ENCODE peak calls at places on chromosomes 11 and 22, in six cellular contexts. One of them, this sample, is unnamed.

GRCh38 chr11:130435671-130436070 is 7.3 kb upstream of the ADAMTS8 start:
- DNase-seq in H1: no peak
- DNase-seq in neuronal stem cell: no peak
- DNase-seq in IMR-90: peak
- DNase-seq in mesenchymal stem cell: no peak
- DNase-seq in trophoblast cell: peak
- DNase-seq in this sample: no peak

GRCh38 chr11:7564803-7565202 is 51.0 kb downstream of the PPFIBP2 start:
- DNase-seq in H1: no peak
- DNase-seq in neuronal stem cell: no peak
- DNase-seq in IMR-90: no peak
- DNase-seq in mesenchymal stem cell: no peak
- DNase-seq in trophoblast cell: peak
- DNase-seq in this sample: no peak

GRCh38 chr11:250740-251299 is 14.0 kb downstream of the PSMD13 start:
- DNase-seq in H1: peak
- DNase-seq in neuronal stem cell: peak
- DNase-seq in IMR-90: peak
- DNase-seq in mesenchymal stem cell: peak
- DNase-seq in trophoblast cell: peak
- DNase-seq in this sample: peak

GRCh38 chr22:41589260-41589600 is 410 bp downstream of the PMM1 start:
- DNase-seq in H1: peak
- DNase-seq in neuronal stem cell: peak
- DNase-seq in IMR-90: no peak
- DNase-seq in mesenchymal stem cell: peak
- DNase-seq in trophoblast cell: no peak
- DNase-seq in this sample: no peak

GRCh38 chr22:24758164-24758799 is 16.2 kb downstream of the PIWIL3 start:
- DNase-seq in H1: no peak
- DNase-seq in neuronal stem cell: peak
- DNase-seq in IMR-90: peak
- DNase-seq in mesenchymal stem cell: peak
- DNase-seq in trophoblast cell: peak
- DNase-seq in this sample: no peak

GRCh38 chr11:93517611-93518010 is 25.6 kb downstream of the SMCO4 start:
- DNase-seq in H1: no peak
- DNase-seq in neuronal stem cell: no peak
- DNase-seq in IMR-90: no peak
- DNase-seq in mesenchymal stem cell: no peak
- DNase-seq in trophoblast cell: peak
- DNase-seq in this sample: no peak

GRCh38 chr22:38239101-38239761 is 33.6 kb downstream of the TMEM184B start:
- DNase-seq in H1: no peak
- DNase-seq in neuronal stem cell: no peak
- DNase-seq in IMR-90: peak
- DNase-seq in mesenchymal stem cell: peak
- DNase-seq in trophoblast cell: no peak
- DNase-seq in this sample: no peak

GRCh38 chr22:38795569-38795968 is 1.6 kb upstream of the DNAL4 start:
- DNase-seq in H1: no peak
- DNase-seq in neuronal stem cell: no peak
- DNase-seq in IMR-90: no peak
- DNase-seq in mesenchymal stem cell: no peak
- DNase-seq in trophoblast cell: no peak
- DNase-seq in this sample: no peak

GRCh38 chr22:36352775-36353507 is 34.8 kb downstream of the MYH9 start:
- DNase-seq in H1: no peak
- DNase-seq in neuronal stem cell: no peak
- DNase-seq in IMR-90: peak
- DNase-seq in mesenchymal stem cell: no peak
- DNase-seq in trophoblast cell: no peak
- DNase-seq in this sample: no peak

GRCh38 chr11:85180528-85180927 is 446.6 kb downstream of the DLG2 start:
- DNase-seq in H1: no peak
- DNase-seq in neuronal stem cell: no peak
- DNase-seq in IMR-90: no peak
- DNase-seq in mesenchymal stem cell: no peak
- DNase-seq in trophoblast cell: no peak
- DNase-seq in this sample: no peak

GRCh38 chr11:114132427-114132826 is 72.9 kb downstream of the ZBTB16 start:
- DNase-seq in H1: no peak
- DNase-seq in neuronal stem cell: no peak
- DNase-seq in IMR-90: no peak
- DNase-seq in mesenchymal stem cell: no peak
- DNase-seq in trophoblast cell: no peak
- DNase-seq in this sample: no peak

GRCh38 chr11:120131941-120132644 is 5.8 kb downstream of the TRIM29 start:
- DNase-seq in H1: no peak
- DNase-seq in neuronal stem cell: no peak
- DNase-seq in IMR-90: no peak
- DNase-seq in mesenchymal stem cell: no peak
- DNase-seq in trophoblast cell: no peak
- DNase-seq in this sample: no peak

GRCh38 chr11:75164318-75164827 is 13.5 kb downstream of the SLCO2B1 start:
- DNase-seq in H1: no peak
- DNase-seq in neuronal stem cell: no peak
- DNase-seq in IMR-90: no peak
- DNase-seq in mesenchymal stem cell: no peak
- DNase-seq in trophoblast cell: no peak
- DNase-seq in this sample: no peak

GRCh38 chr11:78722786-78723185 is 148.1 kb upstream of the NARS2 start:
- DNase-seq in H1: no peak
- DNase-seq in neuronal stem cell: no peak
- DNase-seq in IMR-90: peak
- DNase-seq in mesenchymal stem cell: no peak
- DNase-seq in trophoblast cell: no peak
- DNase-seq in this sample: no peak

GRCh38 chr11:13215157-13215556 is 62.4 kb upstream of the BMAL1 start:
- DNase-seq in H1: no peak
- DNase-seq in neuronal stem cell: no peak
- DNase-seq in IMR-90: peak
- DNase-seq in mesenchymal stem cell: peak
- DNase-seq in trophoblast cell: peak
- DNase-seq in this sample: no peak

GRCh38 chr11:131063638-131064037 is 147.4 kb upstream of the SNX19 start:
- DNase-seq in H1: no peak
- DNase-seq in neuronal stem cell: no peak
- DNase-seq in IMR-90: no peak
- DNase-seq in mesenchymal stem cell: no peak
- DNase-seq in trophoblast cell: no peak
- DNase-seq in this sample: no peak

GRCh38 chr11:69836401-69836800 is 17.2 kb upstream of the FGF3 start:
- DNase-seq in H1: no peak
- DNase-seq in neuronal stem cell: no peak
- DNase-seq in IMR-90: no peak
- DNase-seq in mesenchymal stem cell: no peak
- DNase-seq in trophoblast cell: no peak
- DNase-seq in this sample: no peak

GRCh38 chr11:121800704-121801516 is 315.1 kb downstream of the BLID start:
- DNase-seq in H1: peak
- DNase-seq in neuronal stem cell: peak
- DNase-seq in IMR-90: no peak
- DNase-seq in mesenchymal stem cell: no peak
- DNase-seq in trophoblast cell: no peak
- DNase-seq in this sample: peak

DNA sequence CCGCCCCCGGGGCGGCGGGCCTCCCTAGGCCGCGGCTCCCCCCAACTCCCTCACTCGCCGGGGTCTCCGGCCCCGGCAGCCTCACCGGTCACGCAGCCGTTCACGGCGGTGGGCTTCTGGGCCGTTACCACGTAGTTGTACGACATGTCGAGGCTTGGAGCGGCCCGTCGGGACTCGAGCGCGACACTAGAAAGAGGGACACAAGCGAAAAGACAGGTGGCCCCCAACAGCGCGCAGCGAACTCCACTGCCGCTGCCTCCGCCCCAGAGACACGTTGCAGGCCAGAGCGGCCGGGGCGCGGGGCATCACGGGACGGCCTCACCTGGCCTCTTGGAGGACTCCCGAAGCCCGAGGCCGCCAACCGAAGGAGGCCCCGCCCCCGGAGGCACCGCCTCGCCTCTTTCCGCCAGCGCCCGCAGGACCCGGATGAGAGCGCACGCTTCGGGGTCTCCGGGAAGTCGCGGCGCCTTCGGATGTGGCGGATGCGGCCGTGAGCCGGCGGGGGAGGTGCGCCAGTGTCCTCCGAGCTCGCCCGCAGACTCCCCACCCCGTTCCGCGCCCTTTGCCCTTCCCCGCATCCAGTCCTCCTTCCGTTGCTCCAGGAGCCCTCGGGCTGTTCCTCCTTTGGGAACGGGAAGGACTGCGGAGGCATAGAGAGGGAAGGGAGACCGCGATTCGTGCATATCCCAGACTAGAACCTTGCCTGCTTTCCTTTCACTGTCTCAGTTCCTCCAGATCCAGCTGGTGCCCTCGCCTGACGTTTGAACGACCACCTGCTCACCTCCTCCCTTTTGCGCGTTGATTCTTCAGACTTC is at the start of the genes DDB1 and TKFC:
- DNase-seq in H1: peak
- DNase-seq in neuronal stem cell: peak
- DNase-seq in IMR-90: peak
- DNase-seq in mesenchymal stem cell: peak
- DNase-seq in trophoblast cell: peak
- DNase-seq in this sample: peak
- H4K91ac ChIP-seq in H1: peak
- H4K91ac ChIP-seq in neuronal stem cell: no peak
- H4K91ac ChIP-seq in IMR-90: peak
- H4K91ac ChIP-seq in mesenchymal stem cell: peak
- H4K91ac ChIP-seq in trophoblast cell: peak
- H4K91ac ChIP-seq in this sample: peak

GRCh38 chr22:48407256-48407955 is 1420.3 kb downstream of the BRD1 start:
- DNase-seq in H1: no peak
- DNase-seq in neuronal stem cell: no peak
- DNase-seq in IMR-90: no peak
- DNase-seq in mesenchymal stem cell: no peak
- DNase-seq in trophoblast cell: no peak
- DNase-seq in this sample: no peak
- H2BK120ac ChIP-seq in H1: no peak
- H2BK120ac ChIP-seq in neuronal stem cell: no peak
- H2BK120ac ChIP-seq in IMR-90: no peak
- H2BK120ac ChIP-seq in mesenchymal stem cell: no peak
- H2BK120ac ChIP-seq in trophoblast cell: no peak
- H2BK120ac ChIP-seq in this sample: no peak

GRCh38 chr22:43409046-43409445 is 2.8 kb upstream of the MPPED1 start:
- DNase-seq in H1: no peak
- DNase-seq in neuronal stem cell: no peak
- DNase-seq in IMR-90: no peak
- DNase-seq in mesenchymal stem cell: no peak
- DNase-seq in trophoblast cell: no peak
- DNase-seq in this sample: no peak
- H4K91ac ChIP-seq in H1: no peak
- H4K91ac ChIP-seq in neuronal stem cell: peak
- H4K91ac ChIP-seq in IMR-90: no peak
- H4K91ac ChIP-seq in mesenchymal stem cell: no peak
- H4K91ac ChIP-seq in trophoblast cell: no peak
- H4K91ac ChIP-seq in this sample: no peak

GRCh38 chr22:29030618-29031235 is 30.9 kb downstream of the C22orf31 start:
- DNase-seq in H1: no peak
- DNase-seq in neuronal stem cell: peak
- DNase-seq in IMR-90: peak
- DNase-seq in mesenchymal stem cell: peak
- DNase-seq in trophoblast cell: no peak
- DNase-seq in this sample: peak
- H2BK120ac ChIP-seq in H1: no peak
- H2BK120ac ChIP-seq in neuronal stem cell: no peak
- H2BK120ac ChIP-seq in IMR-90: peak
- H2BK120ac ChIP-seq in mesenchymal stem cell: peak
- H2BK120ac ChIP-seq in trophoblast cell: peak
- H2BK120ac ChIP-seq in this sample: no peak

GRCh38 chr11:23727821-23728220 is 769.0 kb upstream of the LUZP2 start:
- DNase-seq in H1: no peak
- DNase-seq in neuronal stem cell: no peak
- DNase-seq in IMR-90: peak
- DNase-seq in mesenchymal stem cell: peak
- DNase-seq in trophoblast cell: no peak
- DNase-seq in this sample: no peak

GRCh38 chr11:23725752-23726151 is 771.1 kb upstream of the LUZP2 start:
- DNase-seq in H1: no peak
- DNase-seq in neuronal stem cell: no peak
- DNase-seq in IMR-90: no peak
- DNase-seq in mesenchymal stem cell: no peak
- DNase-seq in trophoblast cell: no peak
- DNase-seq in this sample: no peak

GRCh38 chr11:23729088-23729487 is 767.8 kb upstream of the LUZP2 start:
- DNase-seq in H1: no peak
- DNase-seq in neuronal stem cell: peak
- DNase-seq in IMR-90: no peak
- DNase-seq in mesenchymal stem cell: no peak
- DNase-seq in trophoblast cell: no peak
- DNase-seq in this sample: no peak

GRCh38 chr11:23723861-23724260 is 773.0 kb upstream of the LUZP2 start:
- DNase-seq in H1: no peak
- DNase-seq in neuronal stem cell: no peak
- DNase-seq in IMR-90: peak
- DNase-seq in mesenchymal stem cell: no peak
- DNase-seq in trophoblast cell: no peak
- DNase-seq in this sample: no peak
- H4K91ac ChIP-seq in H1: no peak
- H4K91ac ChIP-seq in neuronal stem cell: no peak
- H4K91ac ChIP-seq in IMR-90: no peak
- H4K91ac ChIP-seq in mesenchymal stem cell: no peak
- H4K91ac ChIP-seq in trophoblast cell: no peak
- H4K91ac ChIP-seq in this sample: no peak

GRCh38 chr11:116093481-116093880 is 589.3 kb upstream of the CADM1 start:
- DNase-seq in H1: no peak
- DNase-seq in neuronal stem cell: no peak
- DNase-seq in IMR-90: no peak
- DNase-seq in mesenchymal stem cell: no peak
- DNase-seq in trophoblast cell: no peak
- DNase-seq in this sample: no peak
- H2BK120ac ChIP-seq in H1: no peak
- H2BK120ac ChIP-seq in neuronal stem cell: no peak
- H2BK120ac ChIP-seq in IMR-90: no peak
- H2BK120ac ChIP-seq in mesenchymal stem cell: no peak
- H2BK120ac ChIP-seq in trophoblast cell: no peak
- H2BK120ac ChIP-seq in this sample: no peak

GRCh38 chr11:17639091-17639490 is 80.3 kb upstream of the MYOD1 start:
- DNase-seq in H1: no peak
- DNase-seq in neuronal stem cell: no peak
- DNase-seq in IMR-90: no peak
- DNase-seq in mesenchymal stem cell: no peak
- DNase-seq in trophoblast cell: no peak
- DNase-seq in this sample: no peak

GRCh38 chr11:17639781-17640180 is 79.6 kb upstream of the MYOD1 start:
- DNase-seq in H1: no peak
- DNase-seq in neuronal stem cell: no peak
- DNase-seq in IMR-90: no peak
- DNase-seq in mesenchymal stem cell: no peak
- DNase-seq in trophoblast cell: no peak
- DNase-seq in this sample: no peak

GRCh38 chr11:17641792-17642350 is 77.5 kb upstream of the MYOD1 start:
- DNase-seq in H1: no peak
- DNase-seq in neuronal stem cell: no peak
- DNase-seq in IMR-90: no peak
- DNase-seq in mesenchymal stem cell: no peak
- DNase-seq in trophoblast cell: no peak
- DNase-seq in this sample: no peak

GRCh38 chr11:17642370-17642769 is 77.0 kb upstream of the MYOD1 start:
- DNase-seq in H1: no peak
- DNase-seq in neuronal stem cell: no peak
- DNase-seq in IMR-90: no peak
- DNase-seq in mesenchymal stem cell: no peak
- DNase-seq in trophoblast cell: no peak
- DNase-seq in this sample: no peak

GRCh38 chr11:17640493-17641164 is 78.7 kb upstream of the MYOD1 start:
- DNase-seq in H1: no peak
- DNase-seq in neuronal stem cell: no peak
- DNase-seq in IMR-90: no peak
- DNase-seq in mesenchymal stem cell: no peak
- DNase-seq in trophoblast cell: no peak
- DNase-seq in this sample: no peak
- H4K91ac ChIP-seq in H1: no peak
- H4K91ac ChIP-seq in neuronal stem cell: no peak
- H4K91ac ChIP-seq in IMR-90: no peak
- H4K91ac ChIP-seq in mesenchymal stem cell: no peak
- H4K91ac ChIP-seq in trophoblast cell: no peak
- H4K91ac ChIP-seq in this sample: no peak